ENCODE peak calls at places on chromosomes 11 and 22, in five cellular contexts. D, F, X, Z and A are unnamed samples.

GRCh38 chr22:31347251-31348008 is 1.3 kb upstream of the PATZ1 start:
- DNase-seq in D (peak; percentile 73), F (peak; percentile 64), X (peak; percentile 71), Z (peak; percentile 86), A (peak; percentile 33)

GRCh38 chr11:107857550-107858216 is 904 bp downstream of the SLC35F2 start:
- DNase-seq in D (no peak), F (no peak), X (peak; percentile 18), Z (no peak), A (no peak)

GRCh38 chr22:33018232-33018864 is 39.8 kb downstream of the SYN3 start:
- DNase-seq in D (peak; percentile 75), F (peak; percentile 43), X (peak; percentile 37), Z (peak; percentile 11), A (peak; percentile 15)

GRCh38 chr11:62832346-62833234 is at the start of gene TEX54:
- DNase-seq in D (no peak), F (no peak), X (no peak), Z (no peak), A (no peak)

GRCh38 chr22:18057568-18058209 is 20.1 kb upstream of the PEX26 start:
- DNase-seq in D (no peak), F (peak; percentile 63), X (peak; percentile 85), Z (peak; percentile 76), A (no peak)

GRCh38 chr11:18617688-18618340 is 16.3 kb downstream of the SPTY2D1 start:
- DNase-seq in D (no peak), F (no peak), X (no peak), Z (no peak), A (no peak)

GRCh38 chr22:37633693-37634504 is 5.6 kb upstream of the SH3BP1 start:
- DNase-seq in D (no peak), F (peak; percentile 85), X (no peak), Z (peak; percentile 87), A (no peak)

GRCh38 chr11:94144233-94144632 is 15.6 kb downstream of the PANX1 start:
- DNase-seq in D (no peak), F (no peak), X (no peak), Z (no peak), A (no peak)

GRCh38 chr22:25148149-25148691 is 51.4 kb upstream of the CRYBB3 start:
- DNase-seq in D (no peak), F (no peak), X (no peak), Z (no peak), A (no peak)

GRCh38 chr11:35013514-35014191 is 97.2 kb downstream of the PDHX start:
- DNase-seq in D (no peak), F (no peak), X (no peak), Z (peak; percentile 47), A (no peak)

GRCh38 chr11:20661445-20661844 is 7.9 kb upstream of the NELL1 start:
- DNase-seq in D (no peak), F (no peak), X (no peak), Z (no peak), A (no peak)

GRCh38 chr11:19800714-19801519 is 88.3 kb downstream of the NAV2 start:
- DNase-seq in D (no peak), F (no peak), X (no peak), Z (no peak), A (no peak)

GRCh38 chr22:44549021-44549420 is 51.0 kb upstream of the RTL6 start:
- DNase-seq in D (no peak), F (no peak), X (no peak), Z (no peak), A (no peak)

GRCh38 chr22:29306830-29307657 is 594 bp downstream of the GAS2L1 start:
- DNase-seq in D (peak; percentile 91), F (peak; percentile 39), X (peak; percentile 64), Z (no peak), A (peak; percentile 84)

GRCh38 chr11:5007561-5007960 is 12.9 kb downstream of the OR51L1 start:
- DNase-seq in D (no peak), F (no peak), X (no peak), Z (no peak), A (no peak)

GRCh38 chr11:119342362-119343130 is 1.9 kb upstream of the C1QTNF5 start:
- DNase-seq in D (no peak), F (no peak), X (no peak), Z (no peak), A (no peak)

GRCh38 chr11:65639623-65640482 is 2.0 kb downstream of the SIPA1 start:
- DNase-seq in D (no peak), F (no peak), X (no peak), Z (peak; percentile 83), A (no peak)

GRCh38 chr11:64665381-64665780 is 57.6 kb downstream of the NRXN2 start:
- DNase-seq in D (no peak), F (no peak), X (no peak), Z (no peak), A (no peak)

GRCh38 chr22:34917239-34917638 is 148.7 kb upstream of the ISX start:
- DNase-seq in D (no peak), F (no peak), X (no peak), Z (no peak), A (no peak)

GRCh38 chr22:43237280-43237679 is 50.3 kb upstream of the TTLL12 start:
- DNase-seq in D (no peak), F (no peak), X (no peak), Z (no peak), A (no peak)

GRCh38 chr11:47099918-47100315 is 76.8 kb downstream of the ARFGAP2 start:
- DNase-seq in D (no peak), F (no peak), X (no peak), Z (no peak), A (no peak)

GRCh38 chr11:114257621-114258558 is 38.3 kb upstream of the NNMT start:
- DNase-seq in D (no peak), F (peak; percentile 64), X (no peak), Z (no peak), A (no peak)

GRCh38 chr11:100908746-100909145 is 220.9 kb downstream of the PGR start:
- DNase-seq in D (no peak), F (no peak), X (no peak), Z (no peak), A (no peak)

GRCh38 chr22:47787501-47788227 is 1025.2 kb downstream of the TBC1D22A start:
- DNase-seq in D (no peak), F (no peak), X (no peak), Z (no peak), A (no peak)

GRCh38 chr11:128456566-128457268 is 130.6 kb downstream of the ETS1 start:
- DNase-seq in D (no peak), F (no peak), X (no peak), Z (no peak), A (no peak)

GRCh38 chr11:100674212-100674611 is 12.9 kb upstream of the ARHGAP42 start:
- DNase-seq in D (no peak), F (no peak), X (no peak), Z (no peak), A (no peak)

GRCh38 chr11:9315078-9315688 is 790 bp upstream of the TMEM41B start:
- DNase-seq in D (no peak), F (no peak), X (no peak), Z (no peak), A (no peak)

GRCh38 chr11:47842749-47843148 is 5.4 kb downstream of the NUP160 start:
- DNase-seq in D (no peak), F (no peak), X (no peak), Z (no peak), A (no peak)

GRCh38 chr11:1875093-1875785 is 16.5 kb downstream of the PRR33 start:
- DNase-seq in D (no peak), F (no peak), X (no peak), Z (no peak), A (no peak)

GRCh38 chr11:12801976-12802375 is 127.8 kb downstream of the TEAD1 start:
- DNase-seq in D (no peak), F (no peak), X (no peak), Z (no peak), A (no peak)

GRCh38 chr11:63508009-63508408 is 2.1 kb downstream of the LGALS12 start:
- DNase-seq in D (peak; percentile 38), F (peak; percentile 64), X (peak; percentile 60), Z (no peak), A (peak; percentile 86)